ENCODE peak calls at places on chromosomes 2 and 18, in eight cellular contexts. I is tibial nerve; E is coronary artery; J is CD8-positive, alpha-beta T cell; U is right lobe of liver; K is dorsolateral prefrontal cortex; B is A549; L is GM23248. H is an unnamed sample.
A peak's percentile ranks its signal among the peaks of the same experiment; 100 is the strongest.

GRCh38 chr2:60735496-60736250 is 20.4 kb upstream of the PAPOLG start:
- DNase-seq in I (no peak), E (no peak), J (peak; percentile 42), U (peak; percentile 19), K (no peak), B (no peak), L (peak; percentile 20), H (no peak)

GRCh38 chr2:160742679-160743078 is 249.1 kb upstream of the RBMS1 start:
- DNase-seq in I (peak; percentile 11), E (no peak), J (no peak), U (no peak), K (no peak), B (peak; percentile 39), L (peak; percentile 67), H (peak; percentile 38)

GRCh38 chr2:102230410-102230909 is 43.6 kb downstream of the IL1RL2 start:
- DNase-seq in I (no peak), E (no peak), J (no peak), U (no peak), K (no peak), B (no peak), L (no peak), H (no peak)

GRCh38 chr18:60053747-60054304 is 154.0 kb downstream of the PMAIP1 start:
- DNase-seq in I (no peak), E (no peak), J (no peak), U (no peak), K (no peak), B (peak; percentile 94), L (peak; percentile 98), H (no peak)

GRCh38 chr2:113260930-113261329 is 17.8 kb downstream of the PAX8 start:
- DNase-seq in I (no peak), E (no peak), J (no peak), U (no peak), K (no peak), B (no peak), L (no peak), H (no peak)

GRCh38 chr2:9548506-9548905 is 7.1 kb downstream of the ADAM17 start:
- DNase-seq in I (no peak), E (no peak), J (no peak), U (no peak), K (no peak), B (no peak), L (peak; percentile 42), H (no peak)

GRCh38 chr18:79760881-79761280 is 36.9 kb upstream of the KCNG2 start:
- DNase-seq in I (no peak), E (no peak), J (no peak), U (no peak), K (no peak), B (no peak), L (no peak), H (no peak)

GRCh38 chr18:12420831-12421421 is 13.2 kb downstream of the PRELID3A start:
- DNase-seq in I (no peak), E (no peak), J (no peak), U (no peak), K (peak; percentile 35), B (no peak), L (peak; percentile 29), H (no peak)

GRCh38 chr2:7749895-7750559 is 832.8 kb downstream of the RNF144A start:
- DNase-seq in I (no peak), E (no peak), J (no peak), U (no peak), K (no peak), B (no peak), L (no peak), H (no peak)

GRCh38 chr2:143355814-143356213 is 226.6 kb downstream of the ARHGAP15 start:
- DNase-seq in I (no peak), E (no peak), J (no peak), U (no peak), K (no peak), B (no peak), L (no peak), H (no peak)

GRCh38 chr2:32479224-32479623 is 122.4 kb downstream of the BIRC6 start:
- DNase-seq in I (no peak), E (no peak), J (no peak), U (no peak), K (no peak), B (no peak), L (peak; percentile 86), H (no peak)

GRCh38 chr18:11859903-11860407 is 8.7 kb downstream of the CHMP1B start:
- DNase-seq in I (no peak), E (no peak), J (no peak), U (no peak), K (no peak), B (peak; percentile 92), L (peak; percentile 83), H (no peak)

GRCh38 chr2:101718993-101719571 is 21.6 kb downstream of the MAP4K4 start:
- DNase-seq in I (no peak), E (no peak), J (peak; percentile 25), U (no peak), K (no peak), B (no peak), L (peak; percentile 50), H (no peak)

GRCh38 chr2:12651661-12652060 is 65.1 kb upstream of the TRIB2 start:
- DNase-seq in I (no peak), E (no peak), J (no peak), U (no peak), K (no peak), B (no peak), L (no peak), H (no peak)

GRCh38 chr2:200944467-200945394 is 18.7 kb downstream of the ORC2 start:
- DNase-seq in I (no peak), E (no peak), J (no peak), U (no peak), K (no peak), B (peak; percentile 93), L (peak; percentile 94), H (no peak)

GRCh38 chr2:150080115-150080514 is 407.4 kb downstream of the RND3 start:
- DNase-seq in I (no peak), E (no peak), J (no peak), U (no peak), K (no peak), B (no peak), L (peak; percentile 69), H (no peak)

GRCh38 chr2:203438528-203438927 is 96.6 kb downstream of the RAPH1 start:
- DNase-seq in I (no peak), E (no peak), J (no peak), U (no peak), K (no peak), B (no peak), L (no peak), H (no peak)

GRCh38 chr2:9071032-9071431 is 67.5 kb upstream of the MBOAT2 start:
- DNase-seq in I (no peak), E (no peak), J (no peak), U (no peak), K (no peak), B (peak; percentile 96), L (peak; percentile 87), H (no peak)

GRCh38 chr2:192194866-192195547 is at the start of gene TMEFF2:
- DNase-seq in I (peak; percentile 21), E (no peak), J (peak; percentile 20), U (peak; percentile 29), K (peak; percentile 99), B (peak; percentile 81), L (peak; percentile 82), H (peak; percentile 66)

GRCh38 chr2:39990335-39990734 is 211.3 kb upstream of the THUMPD2 start:
- DNase-seq in I (no peak), E (no peak), J (no peak), U (no peak), K (no peak), B (no peak), L (peak; percentile 56), H (no peak)

GRCh38 chr2:102662861-102663260 is 43.5 kb downstream of the SLC9A2 start:
- DNase-seq in I (no peak), E (no peak), J (no peak), U (no peak), K (no peak), B (no peak), L (no peak), H (no peak)

GRCh38 chr2:155377931-155378444 is 679.5 kb downstream of the KCNJ3 start:
- DNase-seq in I (no peak), E (no peak), J (no peak), U (no peak), K (no peak), B (no peak), L (peak; percentile 36), H (no peak)

GRCh38 chr18:45253973-45254372 is 361.3 kb upstream of the SLC14A2 start:
- DNase-seq in I (no peak), E (no peak), J (no peak), U (peak; percentile 50), K (no peak), B (no peak), L (no peak), H (no peak)
- H3K27ac ChIP-seq in I (no peak overlapping the region), E (peak overlapping the region; percentile 21), J (no peak overlapping the region), U (no peak overlapping the region), K (no peak overlapping the region), B (no peak overlapping the region), L (peak overlapping the region; percentile 83), H (peak overlapping the region; percentile 55)

DNA sequence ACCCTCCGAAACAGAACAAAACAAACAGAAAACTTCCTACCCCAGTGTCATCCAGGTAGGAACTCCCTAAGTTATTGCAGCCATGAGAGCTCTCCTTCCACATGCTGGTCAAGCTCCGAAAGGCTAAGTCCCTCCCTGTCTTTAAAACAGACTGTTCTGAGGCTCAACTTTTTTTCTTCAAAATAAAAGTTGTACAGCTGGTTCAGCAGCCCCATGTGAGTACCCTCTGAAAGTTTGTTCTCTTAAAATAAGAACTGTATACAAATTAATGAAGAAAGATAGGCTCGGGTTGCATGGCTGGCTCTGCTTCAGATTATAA is at the start of gene PDE1A:
- DNase-seq in I (no peak), E (no peak), J (no peak), U (no peak), K (no peak), B (no peak), L (no peak), H (no peak)
- H3K4me3 ChIP-seq in I (peak within 1 kb of the TSS; percentile 51), E (peak within 1 kb of the TSS; percentile 76), J (no peak within 1 kb of the TSS), U (peak within 1 kb of the TSS; percentile 16), K (peak within 1 kb of the TSS; percentile 8), B (no peak within 1 kb of the TSS), L (peak within 1 kb of the TSS; percentile 14), H (peak within 1 kb of the TSS; percentile 52)

DNA sequence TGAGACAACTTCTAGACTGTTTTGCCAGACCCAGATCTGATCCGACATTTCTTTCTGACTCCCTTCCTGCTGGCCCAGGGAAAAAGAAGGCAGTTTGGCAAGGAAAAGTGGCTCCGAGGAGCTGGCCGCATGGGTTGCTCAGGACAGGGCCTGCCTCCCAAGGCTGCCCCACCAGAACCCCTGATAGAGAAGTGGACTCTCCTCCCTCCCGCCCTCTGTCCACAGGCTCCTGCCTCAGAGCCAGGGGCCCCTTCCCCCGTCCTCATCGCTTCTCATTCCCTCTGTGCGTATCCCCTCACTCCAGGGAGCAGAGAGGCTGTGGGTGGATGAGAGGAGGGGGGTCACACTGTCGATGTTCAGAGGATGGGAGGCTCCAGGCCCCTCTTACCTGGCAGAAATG is 110.2 kb downstream of the TNS1 start:
- DNase-seq in I (no peak), E (no peak), J (no peak), U (no peak), K (no peak), B (no peak), L (no peak), H (peak; percentile 62)
- H3K27ac ChIP-seq in I (no peak overlapping the region), E (peak overlapping the region; percentile 57), J (no peak overlapping the region), U (peak overlapping the region; percentile 24), K (no peak overlapping the region), B (no peak overlapping the region), L (no peak overlapping the region), H (peak overlapping the region; percentile 95)

DNA sequence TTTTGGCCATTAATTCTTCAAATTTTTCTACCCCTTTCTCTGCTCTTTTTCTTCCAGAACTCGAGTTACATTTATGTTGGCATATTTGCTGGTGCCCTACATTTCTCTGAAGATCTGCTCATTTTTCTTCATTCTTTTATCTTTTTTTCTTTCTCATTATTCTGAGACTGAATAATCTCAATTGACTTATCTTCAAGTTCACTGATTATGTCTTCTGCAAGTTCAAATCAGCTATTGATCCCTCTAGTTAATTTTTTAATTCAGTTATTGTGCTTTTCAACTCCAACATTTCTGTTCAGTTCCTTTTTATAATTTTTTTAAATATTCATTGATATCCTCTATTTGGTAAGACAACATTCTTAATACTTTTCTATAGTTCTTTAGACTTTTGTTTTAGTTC is 3.2 kb downstream of the CFAP210 start:
- DNase-seq in I (no peak), E (no peak), J (no peak), U (no peak), K (no peak), B (no peak), L (no peak), H (no peak)
- H3K4me3 ChIP-seq in I (no peak overlapping the region), E (no peak overlapping the region), J (no peak overlapping the region), U (no peak overlapping the region), K (no peak overlapping the region), B (no peak overlapping the region), L (no peak overlapping the region), H (no peak overlapping the region)